ENCODE peak calls at places on chromosomes 16 and 17, in five cellular contexts. P is esophagus squamous epithelium, F is IMR-90, T is cardiac muscle cell, V is neural progenitor cell. N is an unnamed sample.

GRCh38 chr16:48156790-48157209 is 1.0 kb upstream of the ABCC12 start:
- DNase-seq in T (peak; percentile 76), V (peak; percentile 78), F (peak; percentile 85), P (peak; percentile 31), N (peak; percentile 97)

GRCh38 chr17:20202141-20202574 is 193.0 kb downstream of the SPECC1 start:
- DNase-seq in T (no peak), V (peak; percentile 19), P (no peak), F (no peak), N (no peak)

GRCh38 chr16:20997147-20997546 is 96.6 kb downstream of the LYRM1 start:
- DNase-seq in T (no peak), F (no peak), V (no peak), P (no peak), N (no peak)

GRCh38 chr16:9148376-9149015 is 57.1 kb downstream of the HAPSTR1 start:
- DNase-seq in V (no peak), F (no peak), P (no peak), T (no peak), N (no peak)

GRCh38 chr17:51869387-51869786 is 289.1 kb downstream of the CA10 start:
- DNase-seq in V (peak; percentile 84), P (no peak), F (no peak), T (peak; percentile 81), N (no peak)

GRCh38 chr16:75121949-75122568 is 5.5 kb upstream of the LDHD start:
- DNase-seq in V (no peak), T (no peak), P (no peak), F (no peak), N (no peak)

GRCh38 chr17:81328925-81329278 is 33.8 kb upstream of the SLC38A10 start:
- DNase-seq in F (no peak), V (no peak), P (no peak), T (no peak), N (peak; percentile 40)

GRCh38 chr16:79451196-79451816 is 149.2 kb downstream of the MAF start:
- DNase-seq in T (no peak), P (no peak), V (no peak), F (no peak), N (no peak)

GRCh38 chr16:54812229-54812628 is 118.4 kb upstream of the IRX5 start:
- DNase-seq in V (no peak), P (no peak), F (no peak), T (no peak), N (no peak)

GRCh38 chr16:89090182-89090630 is 3.4 kb upstream of the ACSF3 start:
- DNase-seq in T (no peak), P (no peak), V (no peak), F (no peak), N (no peak)

GRCh38 chr16:67268136-67268579 is 11.2 kb upstream of the PLEKHG4 start:
- DNase-seq in P (no peak), F (peak; percentile 93), T (peak; percentile 70), V (no peak), N (peak; percentile 89)

GRCh38 chr17:7004398-7005253 is 7.8 kb upstream of the RNASEK start:
- DNase-seq in F (peak; percentile 54), T (peak; percentile 75), P (no peak), V (peak; percentile 78), N (no peak)

GRCh38 chr17:44110823-44111633 is 12.4 kb downstream of the HDAC5 start:
- DNase-seq in F (peak; percentile 86), V (peak; percentile 70), T (peak; percentile 98), P (peak; percentile 37), N (peak; percentile 100)

GRCh38 chr17:78737332-78737731 is 44.7 kb downstream of the CYTH1 start:
- DNase-seq in F (peak; percentile 83), T (no peak), P (no peak), V (no peak), N (no peak)
- H3K4me1 ChIP-seq in F (peaks cover 12% of the 10 kb centered on the region), T (peaks cover 37% of the 10 kb centered on the region), P (peaks cover 75% of the 10 kb centered on the region), V (peaks cover 4% of the 10 kb centered on the region), N (peaks cover 54% of the 10 kb centered on the region)

GRCh38 chr16:11542069-11542775 is 44.5 kb downstream of the LITAF start:
- DNase-seq in P (no peak), T (no peak), V (no peak), F (peak; percentile 45), N (no peak)

GRCh38 chr16:11535494-11535893 is 51.2 kb downstream of the LITAF start:
- DNase-seq in P (no peak), T (no peak), F (no peak), V (no peak), N (no peak)

GRCh38 chr16:11536104-11536866 is 50.4 kb downstream of the LITAF start:
- DNase-seq in F (no peak), P (no peak), T (no peak), V (no peak), N (no peak)

GRCh38 chr16:11539635-11540034 is 47.1 kb downstream of the LITAF start:
- DNase-seq in T (no peak), V (no peak), F (no peak), P (no peak), N (no peak)

DNA sequence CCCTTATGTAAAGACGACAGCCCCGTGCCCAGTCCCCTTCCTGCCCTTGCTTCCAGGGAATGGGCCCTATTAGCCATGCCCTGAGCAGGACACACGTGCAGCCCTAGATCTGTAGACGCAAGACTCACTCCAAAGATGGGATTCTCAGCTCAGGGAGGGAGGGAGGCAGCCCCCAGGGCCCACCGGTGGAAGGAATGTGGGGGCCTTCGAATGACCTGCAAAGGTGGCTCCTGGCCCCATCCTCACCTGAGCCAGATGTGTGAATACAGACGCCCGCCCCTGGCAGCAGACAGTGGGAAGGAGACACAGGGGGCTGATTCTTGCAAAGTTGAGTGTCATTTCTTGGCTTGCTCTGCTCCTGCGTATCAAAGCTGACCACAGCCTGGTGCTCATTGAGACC is 47.8 kb downstream of the LITAF start:
- DNase-seq in P (no peak), T (no peak), F (no peak), V (no peak), N (no peak)
- H3K9me3 ChIP-seq in P (no peaks in the 10 kb centered on the region), T (no peaks in the 10 kb centered on the region), F (no peaks in the 10 kb centered on the region), V (no peaks in the 10 kb centered on the region), N (no peaks in the 10 kb centered on the region)

DNA sequence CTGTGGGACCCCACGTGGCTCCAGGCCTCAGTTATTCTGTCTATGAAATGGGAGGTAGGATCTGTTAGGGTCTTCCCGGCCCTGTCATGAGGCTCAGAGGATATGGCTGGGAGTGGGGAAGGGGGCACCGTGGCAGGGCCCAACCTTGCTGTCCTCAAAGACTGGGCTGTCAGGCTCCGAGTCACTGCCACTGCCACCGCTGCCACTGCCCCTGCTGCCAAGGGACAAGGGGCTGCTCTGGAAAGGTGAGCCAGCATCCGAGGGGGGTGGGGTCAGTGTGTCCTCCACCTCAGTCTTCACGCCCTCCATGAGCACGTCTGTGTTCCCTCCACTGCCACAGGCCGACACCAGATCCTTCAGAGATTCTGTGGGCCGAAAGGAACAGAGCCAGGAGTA is 19.2 kb downstream of the SREBF1 start:
- DNase-seq in V (no peak), P (no peak), T (no peak), F (no peak), N (no peak)
- H3K4me1 ChIP-seq in V (peaks cover 16% of the 10 kb centered on the region), P (peaks cover 98% of the 10 kb centered on the region), T (peaks cover 17% of the 10 kb centered on the region), F (peaks cover 31% of the 10 kb centered on the region), N (peaks cover 52% of the 10 kb centered on the region)

DNA sequence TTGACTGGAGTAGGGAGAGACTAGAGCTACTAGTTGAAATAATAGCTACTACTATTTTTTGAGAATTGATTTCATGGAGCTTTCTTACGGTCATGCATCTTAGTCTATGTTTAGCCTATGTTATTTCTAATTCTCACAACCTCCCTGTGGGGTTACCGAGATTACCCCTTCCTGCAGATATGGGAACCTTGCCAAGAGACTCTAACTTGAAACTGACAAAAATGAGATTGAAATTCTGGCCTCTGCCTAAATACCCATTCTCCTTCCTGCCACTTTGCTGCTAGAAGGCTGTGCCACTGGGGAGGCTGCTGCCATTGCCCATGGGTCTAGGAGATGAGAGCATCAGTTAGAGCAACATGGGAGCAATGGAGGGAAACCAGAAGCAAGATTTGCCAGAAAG is 410.3 kb downstream of the CDH13 start:
- DNase-seq in F (no peak), P (no peak), V (no peak), T (no peak), N (no peak)
- H3K9me3 ChIP-seq in F (no peaks in the 10 kb centered on the region), P (no peaks in the 10 kb centered on the region), V (no peaks in the 10 kb centered on the region), T (no peaks in the 10 kb centered on the region), N (no peaks in the 10 kb centered on the region)